ENCODE peak calls at places on chromosomes 5 and 9, in nine cellular contexts. X is HS-27A; I is T-cell; K is Calu3; T is EL; Q is fibroblast of pulmonary artery; M is endothelial cell; G is activated T-cell treated with anti-CD3 and anti-CD28 coated beads, Interleukin-2, amount 50 U/mL, for 4 hours; L is choroid plexus epithelial cell. N is an unnamed sample.

GRCh38 chr5:431001-431710 is 11.8 kb upstream of the EXOC3 start:
- DNase-seq in X (no peak), I (no peak), K (peak; percentile 81), T (peak; percentile 37), Q (peak; percentile 56), M (peak; percentile 79), G (peak; percentile 29), L (peak; percentile 43), N (no peak)

GRCh38 chr9:98708103-98708932 is 417 bp downstream of the GABBR2 start:
- DNase-seq in X (no peak), I (no peak), K (no peak), T (no peak), Q (no peak), M (no peak), G (no peak), L (no peak), N (no peak)

GRCh38 chr5:172482156-172483020 is 28.1 kb upstream of the SH3PXD2B start:
- DNase-seq in X (no peak), I (no peak), K (no peak), T (no peak), Q (no peak), M (no peak), G (no peak), L (no peak), N (no peak)

GRCh38 chr5:150497274-150497988 is 10.5 kb upstream of the NDST1 start:
- DNase-seq in X (peak; percentile 64), I (no peak), K (peak; percentile 82), T (peak; percentile 96), Q (peak; percentile 90), M (no peak), G (no peak), L (peak; percentile 90), N (peak; percentile 55)

GRCh38 chr5:134561871-134562296 is 36.4 kb downstream of the JADE2 start:
- DNase-seq in X (no peak), I (no peak), K (peak; percentile 58), T (peak; percentile 79), Q (peak; percentile 97), M (peak; percentile 77), G (no peak), L (peak; percentile 74), N (no peak)

GRCh38 chr5:133801955-133802751 is 166.3 kb downstream of the C5orf15 start:
- DNase-seq in X (no peak), I (no peak), K (no peak), T (peak; percentile 3), Q (peak; percentile 16), M (no peak), G (no peak), L (peak; percentile 52), N (no peak)

GRCh38 chr9:90053027-90053426 is 448.2 kb downstream of the GADD45G start:
- DNase-seq in X (no peak), I (no peak), K (no peak), T (no peak), Q (no peak), M (no peak), G (no peak), L (peak; percentile 4), N (no peak)

GRCh38 chr9:36492849-36493248 is 79.8 kb upstream of the MELK start:
- DNase-seq in X (no peak), I (peak; percentile 12), K (no peak), T (no peak), Q (peak; percentile 13), M (no peak), G (no peak), L (peak; percentile 71), N (no peak)

GRCh38 chr9:135244271-135244691 is 156.8 kb downstream of the OLFM1 start:
- DNase-seq in X (no peak), I (no peak), K (no peak), T (no peak), Q (no peak), M (no peak), G (no peak), L (no peak), N (no peak)